ENCODE peak calls at places on chromosomes 3 and 15, in nine cellular contexts. A is transverse colon, T is HCT116, P is endothelial cell of umbilical vein, O is K562, B is stomach, J is suprapubic skin, Z is Panc1, R is breast epithelium. I is an unnamed sample. For H3K36me3, the result is how much of the 10 kb centered on the place peaks cover.

GRCh38 chr3:196287066-196287404 is 491 bp downstream of the PCYT1A start:
- DNase-seq in A (no peak), T (no peak), P (no peak), O (no peak), B (no peak), J (no peak), Z (no peak), R (no peak), I (no peak)

GRCh38 chr3:127822166-127822835 is at the start of gene MGLL:
- DNase-seq in A (peak), T (no peak), P (peak), O (no peak), B (peak), J (no peak), Z (no peak), R (no peak), I (peak)

GRCh38 chr15:98546325-98546724 is 102.0 kb upstream of the IGF1R start:
- DNase-seq in A (no peak), T (no peak), P (no peak), O (no peak), B (no peak), J (no peak), Z (no peak), R (no peak), I (no peak)

GRCh38 chr3:112297714-112298113 is 3.7 kb upstream of the SLC9C1 start:
- DNase-seq in A (no peak), T (no peak), P (peak), O (no peak), B (no peak), J (no peak), Z (no peak), R (no peak), I (no peak)

GRCh38 chr3:40845916-40846315 is 321.2 kb downstream of the ZNF621 start:
- DNase-seq in A (no peak), T (no peak), P (no peak), O (no peak), B (no peak), J (no peak), Z (no peak), R (no peak), I (no peak)

GRCh38 chr3:59611649-59612431 is 562.0 kb upstream of the CFAP20DC start:
- DNase-seq in A (no peak), T (no peak), P (no peak), O (no peak), B (no peak), J (no peak), Z (no peak), R (no peak), I (no peak)

GRCh38 chr15:66954601-66955000 is 110.8 kb upstream of the SMAD3 start:
- DNase-seq in A (no peak), T (no peak), P (no peak), O (no peak), B (no peak), J (no peak), Z (no peak), R (no peak), I (no peak)

GRCh38 chr3:72247126-72247525 is 462.2 kb upstream of the PROK2 start:
- DNase-seq in A (no peak), T (no peak), P (no peak), O (no peak), B (no peak), J (no peak), Z (no peak), R (no peak), I (no peak)

GRCh38 chr3:122998206-122998605 is 29.4 kb downstream of the SEMA5B start:
- DNase-seq in A (no peak), T (no peak), P (no peak), O (no peak), B (no peak), J (no peak), Z (no peak), R (no peak), I (no peak)

GRCh38 chr15:76335129-76335850 is 1.3 kb upstream of the ISL2 start:
- DNase-seq in A (no peak), T (no peak), P (no peak), O (no peak), B (no peak), J (no peak), Z (no peak), R (no peak), I (peak)

GRCh38 chr15:75697523-75698398 is 14.9 kb downstream of the CSPG4 start:
- DNase-seq in A (peak), T (no peak), P (no peak), O (no peak), B (no peak), J (no peak), Z (no peak), R (no peak), I (no peak)

GRCh38 chr3:149957352-149958140 is 13.1 kb downstream of the PFN2 start:
- DNase-seq in A (no peak), T (no peak), P (no peak), O (no peak), B (no peak), J (no peak), Z (no peak), R (no peak), I (no peak)

GRCh38 chr15:72136170-72137051 is 18.2 kb downstream of the SENP8 start:
- DNase-seq in A (no peak), T (no peak), P (no peak), O (no peak), B (no peak), J (no peak), Z (no peak), R (no peak), I (no peak)

GRCh38 chr15:85334241-85334640 is 46.2 kb upstream of the AKAP13 start:
- DNase-seq in A (no peak), T (no peak), P (no peak), O (no peak), B (no peak), J (no peak), Z (no peak), R (no peak), I (no peak)

GRCh38 chr15:39333393-39333792 is 247.5 kb upstream of the THBS1 start:
- DNase-seq in A (no peak), T (no peak), P (no peak), O (no peak), B (no peak), J (no peak), Z (no peak), R (no peak), I (no peak)

GRCh38 chr3:126268866-126269265 is 88.3 kb downstream of the KLF15 start:
- DNase-seq in A (no peak), T (no peak), P (no peak), O (no peak), B (no peak), J (no peak), Z (no peak), R (no peak), I (no peak)

GRCh38 chr3:43883729-43884396 is 193.1 kb downstream of the ABHD5 start:
- DNase-seq in A (no peak), T (no peak), P (no peak), O (no peak), B (peak), J (no peak), Z (no peak), R (peak), I (peak)

GRCh38 chr15:71333839-71334238 is 218.6 kb downstream of the THSD4 start:
- DNase-seq in A (no peak), T (no peak), P (no peak), O (no peak), B (no peak), J (no peak), Z (no peak), R (no peak), I (no peak)

GRCh38 chr3:4898454-4899313 is 80.6 kb upstream of the BHLHE40 start:
- DNase-seq in A (no peak), T (peak), P (no peak), O (peak), B (no peak), J (no peak), Z (no peak), R (no peak), I (no peak)

GRCh38 chr15:60115579-60116415 is 111.7 kb downstream of the FOXB1 start:
- DNase-seq in A (no peak), T (no peak), P (no peak), O (no peak), B (no peak), J (no peak), Z (no peak), R (no peak), I (no peak)

GRCh38 chr3:194082596-194083220 is 53.2 kb upstream of the HES1 start:
- DNase-seq in A (no peak), T (no peak), P (no peak), O (no peak), B (no peak), J (peak), Z (no peak), R (no peak), I (no peak)

GRCh38 chr15:81163961-81164800 is 30.1 kb downstream of the CFAP161 start:
- DNase-seq in A (no peak), T (no peak), P (no peak), O (peak), B (no peak), J (no peak), Z (no peak), R (no peak), I (no peak)

GRCh38 chr3:38843898-38844297 is 27.9 kb upstream of the SCN10A start:
- DNase-seq in A (no peak), T (peak), P (peak), O (peak), B (no peak), J (no peak), Z (no peak), R (no peak), I (no peak)

GRCh38 chr15:77541421-77542181 is 91.1 kb downstream of the LINGO1 start:
- DNase-seq in A (no peak), T (no peak), P (no peak), O (no peak), B (peak), J (no peak), Z (no peak), R (no peak), I (peak)

GRCh38 chr3:181694805-181695660 is 16.7 kb upstream of the SOX2 start:
- DNase-seq in A (peak), T (no peak), P (peak), O (no peak), B (peak), J (no peak), Z (no peak), R (no peak), I (peak)
- TF ChIP-seq CTCF in A (no peak), T (no peak), P (peak), O (peak), B (no peak), J (peak), Z (no peak), R (no peak), I (no peak)

GRCh38 chr3:10278501-10278900 is 14.2 kb downstream of the GHRL start:
- DNase-seq in A (no peak), T (no peak), P (no peak), O (no peak), B (no peak), J (no peak), Z (no peak), R (no peak), I (no peak)

GRCh38 chr3:10280571-10280970 is 12.2 kb downstream of the GHRL start:
- DNase-seq in A (no peak), T (no peak), P (no peak), O (no peak), B (no peak), J (no peak), Z (no peak), R (no peak), I (peak)

GRCh38 chr3:10280177-10280529 is 12.6 kb downstream of the GHRL start:
- DNase-seq in A (no peak), T (no peak), P (no peak), O (peak), B (no peak), J (no peak), Z (no peak), R (no peak), I (peak)

GRCh38 chr3:10281951-10282350 is 10.8 kb downstream of the GHRL start:
- DNase-seq in A (no peak), T (no peak), P (no peak), O (no peak), B (no peak), J (no peak), Z (no peak), R (no peak), I (no peak)

GRCh38 chr3:10279384-10280176 is 13.2 kb downstream of the GHRL start:
- DNase-seq in A (no peak), T (no peak), P (no peak), O (peak), B (no peak), J (no peak), Z (no peak), R (no peak), I (peak)
- H3K36me3 ChIP-seq in A (under half), T (under half), P (under half), O (half or more), B (half or more), J (under half), Z (under half), R (under half), I (half or more)

GRCh38 chr3:18579659-18580058 is 154.5 kb upstream of the SATB1 start:
- DNase-seq in A (no peak), T (no peak), P (no peak), O (no peak), B (no peak), J (no peak), Z (no peak), R (no peak), I (no peak)
- TF ChIP-seq POLR2AphosphoS5 in A (no peak), T (no peak), P (no peak), O (no peak), B (no peak), J (no peak), Z (no peak), R (no peak), I (no peak)

DNA sequence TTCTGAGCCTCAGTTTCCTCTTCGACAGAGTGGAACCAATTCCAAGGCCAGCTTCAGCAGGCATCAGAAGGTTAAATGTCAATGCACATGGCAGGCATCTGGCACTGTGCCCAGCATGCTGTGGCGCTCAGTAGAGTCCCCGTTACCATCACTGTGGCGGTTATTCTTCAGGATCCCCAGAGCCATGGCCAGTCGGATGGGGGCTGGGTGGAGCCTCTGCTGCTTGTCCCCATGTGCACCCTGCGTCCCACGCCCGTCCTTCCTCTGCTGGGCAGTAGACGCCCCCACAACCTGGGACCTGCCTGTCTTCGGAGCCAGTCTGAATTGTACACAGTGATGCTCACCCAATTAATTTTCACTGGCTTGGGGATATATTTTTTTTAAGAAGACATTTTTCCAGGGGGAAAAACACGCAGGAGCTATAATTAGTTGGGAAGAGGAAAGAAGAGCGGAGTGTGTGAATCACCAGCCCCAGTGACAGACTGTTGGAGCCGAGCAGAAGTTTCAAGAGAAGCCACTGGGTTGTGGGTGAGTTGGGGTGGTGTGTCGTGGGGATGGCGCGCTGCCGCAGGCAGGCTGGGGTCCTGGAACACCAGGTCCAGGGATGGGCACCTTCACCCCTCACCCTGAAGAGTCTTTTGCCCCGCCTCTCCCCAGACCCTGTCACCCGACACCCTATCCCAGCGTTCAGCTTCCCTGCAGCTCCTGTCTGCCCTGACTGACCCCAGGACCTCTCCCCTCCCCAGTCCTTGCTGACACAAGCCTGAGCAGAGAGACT is 26.8 kb upstream of the RPL29 start:
- DNase-seq in A (no peak), T (no peak), P (no peak), O (no peak), B (no peak), J (no peak), Z (no peak), R (no peak), I (no peak)
- TF ChIP-seq CTCF in A (no peak), T (no peak), P (no peak), O (no peak), B (no peak), J (no peak), Z (no peak), R (no peak), I (no peak)

I was measured in spleen.